ENCODE peak calls at places on chromosomes 3 and 15, in eight cellular contexts. One of them, this sample, is unnamed.

GRCh38 chr3:155425351-155425750 is 131.9 kb upstream of the STRIT1 start:
- DNase-seq in upper lobe of right lung: no peak
- DNase-seq in mammary epithelial cell: no peak
- DNase-seq in Peyer's patch: no peak
- DNase-seq in glutamatergic neuron: no peak
- DNase-seq in progenitor cell of endocrine pancreas: no peak
- DNase-seq in AG09319: no peak
- DNase-seq in IMR-90: no peak
- DNase-seq in this sample: no peak

GRCh38 chr3:160474416-160474838 is 24.8 kb upstream of the TRIM59 start:
- DNase-seq in upper lobe of right lung: no peak
- DNase-seq in mammary epithelial cell: no peak
- DNase-seq in Peyer's patch: no peak
- DNase-seq in glutamatergic neuron: no peak
- DNase-seq in progenitor cell of endocrine pancreas: no peak
- DNase-seq in AG09319: no peak
- DNase-seq in IMR-90: peak
- DNase-seq in this sample: no peak

GRCh38 chr3:73623996-73624362 is 762 bp downstream of the PDZRN3 start:
- DNase-seq in upper lobe of right lung: no peak
- DNase-seq in mammary epithelial cell: peak
- DNase-seq in Peyer's patch: peak
- DNase-seq in glutamatergic neuron: peak
- DNase-seq in progenitor cell of endocrine pancreas: peak
- DNase-seq in AG09319: no peak
- DNase-seq in IMR-90: peak
- DNase-seq in this sample: peak

GRCh38 chr15:78360958-78361714 is 21.0 kb downstream of the CRABP1 start:
- DNase-seq in upper lobe of right lung: no peak
- DNase-seq in mammary epithelial cell: no peak
- DNase-seq in Peyer's patch: no peak
- DNase-seq in glutamatergic neuron: no peak
- DNase-seq in progenitor cell of endocrine pancreas: no peak
- DNase-seq in AG09319: no peak
- DNase-seq in IMR-90: no peak
- DNase-seq in this sample: no peak

GRCh38 chr3:52230461-52230860 is 5.0 kb upstream of the TLR9 start:
- DNase-seq in upper lobe of right lung: no peak
- DNase-seq in mammary epithelial cell: no peak
- DNase-seq in Peyer's patch: peak
- DNase-seq in glutamatergic neuron: no peak
- DNase-seq in progenitor cell of endocrine pancreas: no peak
- DNase-seq in AG09319: no peak
- DNase-seq in IMR-90: no peak
- DNase-seq in this sample: no peak

GRCh38 chr3:129162729-129163579 is 2.1 kb upstream of the ISY1 start:
- DNase-seq in upper lobe of right lung: no peak
- DNase-seq in mammary epithelial cell: no peak
- DNase-seq in Peyer's patch: no peak
- DNase-seq in glutamatergic neuron: no peak
- DNase-seq in progenitor cell of endocrine pancreas: no peak
- DNase-seq in AG09319: no peak
- DNase-seq in IMR-90: no peak
- DNase-seq in this sample: no peak

GRCh38 chr15:80169768-80170357 is 17.1 kb downstream of the FAH start:
- DNase-seq in upper lobe of right lung: no peak
- DNase-seq in mammary epithelial cell: no peak
- DNase-seq in Peyer's patch: no peak
- DNase-seq in glutamatergic neuron: no peak
- DNase-seq in progenitor cell of endocrine pancreas: no peak
- DNase-seq in AG09319: no peak
- DNase-seq in IMR-90: no peak
- DNase-seq in this sample: no peak

GRCh38 chr15:50798684-50799083 is 33.2 kb upstream of the SPPL2A start:
- DNase-seq in upper lobe of right lung: no peak
- DNase-seq in mammary epithelial cell: peak
- DNase-seq in Peyer's patch: peak
- DNase-seq in glutamatergic neuron: no peak
- DNase-seq in progenitor cell of endocrine pancreas: no peak
- DNase-seq in AG09319: no peak
- DNase-seq in IMR-90: peak
- DNase-seq in this sample: no peak

GRCh38 chr3:119427669-119428068 is 35.7 kb downstream of the TMEM39A start:
- DNase-seq in upper lobe of right lung: no peak
- DNase-seq in mammary epithelial cell: no peak
- DNase-seq in Peyer's patch: no peak
- DNase-seq in glutamatergic neuron: no peak
- DNase-seq in progenitor cell of endocrine pancreas: no peak
- DNase-seq in AG09319: no peak
- DNase-seq in IMR-90: no peak
- DNase-seq in this sample: no peak

GRCh38 chr15:75397494-75397893 is 29.1 kb upstream of the MAN2C1 start:
- DNase-seq in upper lobe of right lung: no peak
- DNase-seq in mammary epithelial cell: peak
- DNase-seq in Peyer's patch: no peak
- DNase-seq in glutamatergic neuron: no peak
- DNase-seq in progenitor cell of endocrine pancreas: no peak
- DNase-seq in AG09319: peak
- DNase-seq in IMR-90: peak
- DNase-seq in this sample: no peak

GRCh38 chr15:77096541-77096940 is 25.6 kb upstream of the TSPAN3 start:
- DNase-seq in upper lobe of right lung: no peak
- DNase-seq in mammary epithelial cell: no peak
- DNase-seq in Peyer's patch: no peak
- DNase-seq in glutamatergic neuron: no peak
- DNase-seq in progenitor cell of endocrine pancreas: no peak
- DNase-seq in AG09319: no peak
- DNase-seq in IMR-90: no peak
- DNase-seq in this sample: peak

GRCh38 chr3:48408823-48409281 is 21.0 kb downstream of the PLXNB1 start:
- DNase-seq in upper lobe of right lung: peak
- DNase-seq in mammary epithelial cell: no peak
- DNase-seq in Peyer's patch: peak
- DNase-seq in glutamatergic neuron: peak
- DNase-seq in progenitor cell of endocrine pancreas: peak
- DNase-seq in AG09319: no peak
- DNase-seq in IMR-90: no peak
- DNase-seq in this sample: peak

GRCh38 chr3:14492948-14493881 is 46.9 kb downstream of the GRIP2 start:
- DNase-seq in upper lobe of right lung: peak
- DNase-seq in mammary epithelial cell: no peak
- DNase-seq in Peyer's patch: peak
- DNase-seq in glutamatergic neuron: peak
- DNase-seq in progenitor cell of endocrine pancreas: no peak
- DNase-seq in AG09319: no peak
- DNase-seq in IMR-90: no peak
- DNase-seq in this sample: no peak

GRCh38 chr3:189324538-189325138 is 152.9 kb downstream of the TPRG1 start:
- DNase-seq in upper lobe of right lung: peak
- DNase-seq in mammary epithelial cell: peak
- DNase-seq in Peyer's patch: peak
- DNase-seq in glutamatergic neuron: no peak
- DNase-seq in progenitor cell of endocrine pancreas: no peak
- DNase-seq in AG09319: no peak
- DNase-seq in IMR-90: peak
- DNase-seq in this sample: no peak

GRCh38 chr3:109115451-109115850 is 2.5 kb downstream of the MORC1 start:
- DNase-seq in upper lobe of right lung: no peak
- DNase-seq in mammary epithelial cell: no peak
- DNase-seq in Peyer's patch: no peak
- DNase-seq in glutamatergic neuron: no peak
- DNase-seq in progenitor cell of endocrine pancreas: no peak
- DNase-seq in AG09319: no peak
- DNase-seq in IMR-90: peak
- DNase-seq in this sample: no peak

GRCh38 chr3:72255736-72256559 is 471.0 kb upstream of the PROK2 start:
- DNase-seq in upper lobe of right lung: peak
- DNase-seq in mammary epithelial cell: peak
- DNase-seq in Peyer's patch: peak
- DNase-seq in glutamatergic neuron: no peak
- DNase-seq in progenitor cell of endocrine pancreas: no peak
- DNase-seq in AG09319: no peak
- DNase-seq in IMR-90: no peak
- DNase-seq in this sample: peak

GRCh38 chr3:122692674-122693073 is 12.0 kb downstream of the PARP14 start:
- DNase-seq in upper lobe of right lung: no peak
- DNase-seq in mammary epithelial cell: no peak
- DNase-seq in Peyer's patch: no peak
- DNase-seq in glutamatergic neuron: no peak
- DNase-seq in progenitor cell of endocrine pancreas: no peak
- DNase-seq in AG09319: no peak
- DNase-seq in IMR-90: no peak
- DNase-seq in this sample: no peak

DNA sequence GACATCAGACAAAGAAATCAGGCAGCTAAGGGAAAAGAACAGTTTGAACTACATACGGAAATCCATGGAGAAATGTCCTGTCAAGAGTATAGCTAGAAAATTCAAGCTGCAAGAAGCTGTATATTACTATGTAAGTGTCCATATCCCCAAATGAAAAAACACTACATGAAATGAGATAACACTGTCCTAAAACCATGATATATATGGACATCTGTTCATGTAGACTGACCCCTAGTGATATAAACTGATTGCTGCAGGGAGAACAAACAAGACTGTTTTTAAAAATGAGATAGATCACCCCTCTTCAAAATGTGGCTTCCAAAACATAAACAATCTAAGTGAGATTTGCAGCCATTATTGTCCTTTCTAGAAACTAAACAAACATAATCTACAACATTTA is 985.6 kb downstream of the EPHA3 start:
- DNase-seq in upper lobe of right lung: no peak
- DNase-seq in mammary epithelial cell: no peak
- DNase-seq in Peyer's patch: no peak
- DNase-seq in glutamatergic neuron: no peak
- DNase-seq in progenitor cell of endocrine pancreas: no peak
- DNase-seq in AG09319: no peak
- DNase-seq in IMR-90: peak
- DNase-seq in this sample: no peak
- TF ChIP-seq CTCF in upper lobe of right lung: peak
- TF ChIP-seq CTCF in mammary epithelial cell: peak
- TF ChIP-seq CTCF in Peyer's patch: peak
- TF ChIP-seq CTCF in glutamatergic neuron: peak
- TF ChIP-seq CTCF in progenitor cell of endocrine pancreas: peak
- TF ChIP-seq CTCF in AG09319: peak
- TF ChIP-seq CTCF in IMR-90: peak
- TF ChIP-seq CTCF in this sample: peak

DNA sequence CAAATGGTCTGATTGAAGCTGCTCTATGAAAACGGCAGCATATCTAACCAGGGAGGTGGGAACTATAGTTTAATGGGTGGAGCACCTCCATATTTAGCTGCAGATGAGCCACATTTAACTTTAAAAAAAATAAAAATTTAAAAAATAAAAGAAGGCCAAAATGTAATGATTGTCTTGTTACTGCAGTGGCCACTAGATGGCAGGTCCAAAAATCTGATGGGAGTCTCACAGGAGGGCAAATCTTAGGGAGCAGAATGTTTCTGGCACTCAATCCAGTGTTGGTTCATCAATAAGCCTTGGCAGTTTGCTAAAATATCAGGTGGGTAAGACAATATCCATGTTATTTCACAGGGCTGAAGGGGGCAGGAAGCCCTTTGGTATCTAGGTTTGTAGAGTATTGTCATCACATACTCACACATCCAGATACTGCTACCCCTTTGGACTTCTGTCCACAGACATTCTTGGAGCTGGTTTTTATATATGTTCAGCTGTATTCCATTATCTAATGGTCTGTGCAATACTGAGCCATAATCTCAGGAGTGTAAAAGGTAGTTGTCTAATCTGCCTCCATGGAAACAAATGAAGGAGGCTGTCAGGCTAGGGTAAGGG is 233.3 kb downstream of the TIGIT start:
- DNase-seq in upper lobe of right lung: no peak
- DNase-seq in mammary epithelial cell: peak
- DNase-seq in Peyer's patch: no peak
- DNase-seq in glutamatergic neuron: no peak
- DNase-seq in progenitor cell of endocrine pancreas: no peak
- DNase-seq in AG09319: no peak
- DNase-seq in IMR-90: peak
- DNase-seq in this sample: no peak
- TF ChIP-seq CTCF in upper lobe of right lung: peak
- TF ChIP-seq CTCF in mammary epithelial cell: peak
- TF ChIP-seq CTCF in Peyer's patch: peak
- TF ChIP-seq CTCF in glutamatergic neuron: peak
- TF ChIP-seq CTCF in progenitor cell of endocrine pancreas: peak
- TF ChIP-seq CTCF in AG09319: peak
- TF ChIP-seq CTCF in IMR-90: peak
- TF ChIP-seq CTCF in this sample: peak

DNA sequence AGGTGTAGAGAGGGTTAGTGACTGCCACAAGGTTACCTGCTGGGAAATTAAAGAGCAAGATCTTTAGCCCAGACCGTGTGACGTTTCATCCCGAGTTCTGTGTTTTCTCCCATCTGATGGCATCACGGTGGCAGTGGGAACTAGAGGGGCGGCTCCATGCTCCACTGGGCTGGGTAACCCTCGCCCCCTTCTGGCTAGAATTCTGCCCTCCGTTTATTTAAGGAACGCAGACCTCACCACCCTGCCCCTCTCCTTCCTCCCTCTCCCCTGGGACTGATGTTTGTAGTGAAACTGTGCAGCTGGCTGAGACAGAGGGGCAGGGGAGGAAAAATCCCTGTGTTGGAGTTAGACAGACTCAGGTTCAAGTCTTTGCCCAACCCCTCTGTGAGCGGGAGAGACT is 65.6 kb downstream of the ITGA11 start:
- DNase-seq in upper lobe of right lung: no peak
- DNase-seq in mammary epithelial cell: no peak
- DNase-seq in Peyer's patch: no peak
- DNase-seq in glutamatergic neuron: no peak
- DNase-seq in progenitor cell of endocrine pancreas: no peak
- DNase-seq in AG09319: no peak
- DNase-seq in IMR-90: no peak
- DNase-seq in this sample: no peak
- TF ChIP-seq CTCF in upper lobe of right lung: no peak
- TF ChIP-seq CTCF in mammary epithelial cell: peak
- TF ChIP-seq CTCF in Peyer's patch: no peak
- TF ChIP-seq CTCF in glutamatergic neuron: no peak
- TF ChIP-seq CTCF in progenitor cell of endocrine pancreas: no peak
- TF ChIP-seq CTCF in AG09319: no peak
- TF ChIP-seq CTCF in IMR-90: no peak
- TF ChIP-seq CTCF in this sample: peak

DNA sequence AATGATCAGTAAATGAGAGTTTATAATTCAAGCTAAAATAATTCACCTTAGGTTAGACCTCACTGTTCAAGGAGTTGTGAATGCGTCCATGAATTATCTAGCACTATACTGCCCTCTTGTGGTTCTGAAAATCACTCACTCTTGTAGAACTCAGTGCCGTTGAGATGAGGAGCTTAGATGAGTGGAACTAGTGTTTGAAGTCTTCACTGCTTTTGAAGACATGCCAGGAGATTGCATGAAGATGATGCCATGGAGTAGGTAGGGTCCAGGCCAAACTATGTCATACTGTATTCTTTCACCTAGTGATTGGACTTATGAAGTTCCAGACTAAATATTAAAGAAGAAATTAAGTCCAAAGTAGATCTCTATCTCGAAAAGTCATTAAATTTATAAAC is 28.8 kb downstream of the LYSMD4 start:
- DNase-seq in upper lobe of right lung: no peak
- DNase-seq in mammary epithelial cell: peak
- DNase-seq in Peyer's patch: no peak
- DNase-seq in glutamatergic neuron: no peak
- DNase-seq in progenitor cell of endocrine pancreas: peak
- DNase-seq in AG09319: peak
- DNase-seq in IMR-90: peak
- DNase-seq in this sample: no peak
- TF ChIP-seq CTCF in upper lobe of right lung: peak
- TF ChIP-seq CTCF in mammary epithelial cell: peak
- TF ChIP-seq CTCF in Peyer's patch: peak
- TF ChIP-seq CTCF in glutamatergic neuron: peak
- TF ChIP-seq CTCF in progenitor cell of endocrine pancreas: peak
- TF ChIP-seq CTCF in AG09319: peak
- TF ChIP-seq CTCF in IMR-90: peak
- TF ChIP-seq CTCF in this sample: peak